ENCODE peak calls at places on chromosome 7, in six cellular contexts. Z is CD8-positive, alpha-beta memory T cell; C is activated CD8-positive, alpha-beta memory T cell treated with anti-CD3 and anti-CD28 coated beads, Interleukin-2, amount 50 U/mL, for 4 hours; I is T-cell; G is glutamatergic neuron; P is left cardiac atrium. M is an unnamed sample.

GRCh38 chr7:305410-306151 is 15.6 kb downstream of the FOXL3 start:
- DNase-seq in Z (no peak), C (no peak), I (no peak), G (no peak), P (peak), M (no peak)

GRCh38 chr7:49479936-49480544 is 293.4 kb upstream of the VWC2 start:
- DNase-seq in Z (no peak), C (no peak), I (no peak), G (no peak), P (no peak), M (no peak)

GRCh38 chr7:93799750-93800357 is 90.7 kb downstream of the TFPI2 start:
- DNase-seq in Z (no peak), C (no peak), I (no peak), G (no peak), P (no peak), M (no peak)

GRCh38 chr7:128459394-128459878 is 3.8 kb downstream of the HILPDA start:
- DNase-seq in Z (peak), C (peak), I (peak), G (peak), P (peak), M (peak)

GRCh38 chr7:5634107-5634950 is 147.1 kb downstream of the RNF216 start:
- DNase-seq in Z (no peak), C (no peak), I (no peak), G (peak), P (peak), M (peak)

GRCh38 chr7:73556208-73557107 is 1.0 kb downstream of the BCL7B start:
- DNase-seq in Z (no peak), C (no peak), I (no peak), G (no peak), P (no peak), M (no peak)

GRCh38 chr7:107989618-107990373 is 13.2 kb downstream of the LAMB1 start:
- DNase-seq in Z (no peak), C (no peak), I (no peak), G (no peak), P (peak), M (no peak)

GRCh38 chr7:48139461-48139860 is 31.8 kb upstream of the ABCA13 start:
- DNase-seq in Z (no peak), C (no peak), I (no peak), G (no peak), P (no peak), M (peak)

GRCh38 chr7:158595068-158595467 is 7.4 kb upstream of the PTPRN2 start:
- DNase-seq in Z (no peak), C (no peak), I (no peak), G (no peak), P (no peak), M (no peak)

GRCh38 chr7:141945356-141945755 is 1.4 kb downstream of the CLEC5A start:
- DNase-seq in Z (no peak), C (no peak), I (no peak), G (no peak), P (no peak), M (no peak)

GRCh38 chr7:2518737-2519118 is 846 bp upstream of the LFNG start:
- DNase-seq in Z (no peak), C (no peak), I (no peak), G (no peak), P (no peak), M (no peak)

GRCh38 chr7:15159239-15159638 is 256.7 kb upstream of the DGKB start:
- DNase-seq in Z (no peak), C (no peak), I (no peak), G (no peak), P (no peak), M (no peak)

GRCh38 chr7:68706291-68706690 is 892.0 kb upstream of the AUTS2 start:
- DNase-seq in Z (no peak), C (no peak), I (no peak), G (no peak), P (no peak), M (no peak)

GRCh38 chr7:85719981-85720963 is 533.4 kb upstream of the SEMA3D start:
- DNase-seq in Z (no peak), C (no peak), I (no peak), G (no peak), P (no peak), M (no peak)

GRCh38 chr7:2662273-2663120 is 25.5 kb upstream of the AMZ1 start:
- DNase-seq in Z (no peak), C (no peak), I (no peak), G (peak), P (peak), M (no peak)

M was measured in WTC11.